ENCODE peak calls at places on chromosomes 5 and 9, in ten cellular contexts. L is GM23338, H is HCT116, W is GM23248, S is IMR-90, D is H9, F is fibroblast of lung, X is astrocyte, B is neuronal stem cell, C is endothelial cell of umbilical vein. O is an unnamed sample.
A peak's percentile ranks its signal among the peaks of the same experiment; 100 is the strongest.

GRCh38 chr5:132227485-132228240 is at the start of gene P4HA2:
- DNase-seq in W (peak; percentile 94), L (peak; percentile 87), D (peak; percentile 85), B (peak; percentile 76), H (peak; percentile 56), C (peak; percentile 71), S (peak; percentile 65), X (peak; percentile 45), F (peak; percentile 62), O (peak; percentile 95)

GRCh38 chr9:108180511-108180910 is 675.3 kb downstream of the ACTL7B start:
- DNase-seq in C (no peak), B (no peak), S (no peak), L (no peak), F (peak; percentile 18), X (no peak), D (no peak), H (no peak), W (no peak), O (no peak)

GRCh38 chr5:134112726-134113571 is 1.5 kb upstream of the TCF7 start:
- DNase-seq in X (no peak), B (no peak), H (no peak), L (peak; percentile 31), F (no peak), S (no peak), D (no peak), W (no peak), C (no peak), O (peak; percentile 75)

GRCh38 chr5:90947667-90948066 is 389.1 kb downstream of the ADGRV1 start:
- DNase-seq in L (no peak), X (no peak), W (no peak), C (no peak), S (peak; percentile 12), B (no peak), H (no peak), F (peak; percentile 39), D (no peak), O (no peak)

GRCh38 chr9:4833781-4834560 is 41.2 kb downstream of the RCL1 start:
- DNase-seq in B (no peak), X (peak; percentile 39), D (no peak), L (no peak), W (peak; percentile 76), C (peak; percentile 82), H (no peak), S (peak; percentile 84), F (peak; percentile 48), O (no peak)

GRCh38 chr5:65774346-65774745 is 52.3 kb downstream of the NLN start:
- DNase-seq in X (peak; percentile 89), C (no peak), F (peak; percentile 66), S (peak; percentile 90), L (no peak), W (peak; percentile 89), D (no peak), H (no peak), B (no peak), O (peak; percentile 48)

GRCh38 chr5:158725223-158725825 is 374.4 kb downstream of the EBF1 start:
- DNase-seq in H (no peak), L (no peak), X (no peak), F (peak; percentile 39), D (no peak), S (no peak), C (no peak), W (peak; percentile 21), B (no peak), O (no peak)

GRCh38 chr9:32264171-32264862 is 120.1 kb upstream of the ACO1 start:
- DNase-seq in W (peak; percentile 12), X (peak; percentile 1), D (peak; percentile 70), H (no peak), L (peak; percentile 75), S (peak; percentile 14), F (peak; percentile 1), B (peak; percentile 15), C (no peak), O (peak; percentile 10)

GRCh38 chr5:93891491-93892480 is 150.4 kb upstream of the POU5F2 start:
- DNase-seq in L (no peak), S (no peak), X (peak; percentile 20), F (no peak), B (peak; percentile 50), H (no peak), D (no peak), C (no peak), W (no peak), O (no peak)

GRCh38 chr5:173963107-173963506 is 25.9 kb upstream of the C5orf47 start:
- DNase-seq in C (no peak), X (peak; percentile 79), S (peak; percentile 75), F (peak; percentile 43), W (peak; percentile 83), L (no peak), B (no peak), H (no peak), D (no peak), O (peak; percentile 96)
- H3K27ac ChIP-seq in C (no peak overlapping the region), X (peak overlapping the region; percentile 85), S (no peak overlapping the region), F (no peak overlapping the region), W (peak overlapping the region; percentile 72), L (peak overlapping the region; percentile 98), B (peak overlapping the region; percentile 50), H (no peak overlapping the region), D (peak overlapping the region; percentile 100), O (peak overlapping the region; percentile 90)

GRCh38 chr9:116569111-116569510 is 118.0 kb upstream of the TRIM32 start:
- DNase-seq in X (no peak), L (no peak), F (peak; percentile 45), D (no peak), H (no peak), C (no peak), B (no peak), W (no peak), S (no peak), O (no peak)
- H2AFZ ChIP-seq in X (no peak overlapping the region), L (no peak overlapping the region), F (no peak overlapping the region), D (no peak overlapping the region), H (no peak overlapping the region), C (no peak overlapping the region), B (no peak overlapping the region), W (no peak overlapping the region), S (no peak overlapping the region), O (no peak overlapping the region)

GRCh38 chr9:130265431-130266235 is at the start of gene HMCN2:
- DNase-seq in W (peak; percentile 30), S (no peak), L (peak; percentile 79), D (peak; percentile 64), H (no peak), X (no peak), B (peak; percentile 37), F (no peak), C (no peak), O (no peak)

GRCh38 chr9:130266236-130267098 is 907 bp downstream of the HMCN2 start:
- DNase-seq in H (no peak), B (no peak), W (no peak), X (no peak), S (no peak), C (no peak), L (peak; percentile 82), D (peak; percentile 71), F (no peak), O (no peak)

GRCh38 chr9:130268521-130269131 is 3.1 kb downstream of the HMCN2 start:
- DNase-seq in F (no peak), D (no peak), L (peak; percentile 76), B (no peak), C (no peak), W (no peak), H (no peak), X (no peak), S (no peak), O (no peak)

GRCh38 chr9:130264414-130265350 is 878 bp upstream of the HMCN2 start:
- DNase-seq in W (no peak), F (no peak), S (no peak), L (no peak), H (no peak), X (no peak), D (no peak), B (no peak), C (no peak), O (no peak)

GRCh38 chr9:130267930-130268329 is 2.4 kb downstream of the HMCN2 start:
- DNase-seq in S (no peak), H (no peak), C (no peak), W (no peak), D (no peak), F (no peak), L (no peak), B (no peak), X (no peak), O (no peak)
- H3K27ac ChIP-seq in S (no peak overlapping the region), H (no peak overlapping the region), C (no peak overlapping the region), W (no peak overlapping the region), D (no peak overlapping the region), F (no peak overlapping the region), L (no peak overlapping the region), B (no peak overlapping the region), X (no peak overlapping the region), O (no peak overlapping the region)

GRCh38 chr9:15390200-15390599 is 32.5 kb upstream of the SNAPC3 start:
- DNase-seq in S (no peak), W (no peak), B (no peak), L (no peak), D (no peak), X (no peak), F (no peak), C (no peak), H (no peak), O (no peak)

GRCh38 chr9:15389173-15389572 is 33.5 kb upstream of the SNAPC3 start:
- DNase-seq in X (no peak), S (peak; percentile 28), W (peak; percentile 19), H (no peak), B (no peak), D (no peak), C (no peak), F (no peak), L (no peak), O (no peak)

GRCh38 chr9:15386465-15386864 is 36.2 kb upstream of the SNAPC3 start:
- DNase-seq in S (no peak), F (no peak), L (no peak), D (no peak), H (no peak), C (no peak), B (no peak), W (no peak), X (no peak), O (no peak)

GRCh38 chr9:15389636-15390035 is 33.0 kb upstream of the SNAPC3 start:
- DNase-seq in X (no peak), S (no peak), C (no peak), B (no peak), H (no peak), L (no peak), W (no peak), F (no peak), D (no peak), O (no peak)
- H2AFZ ChIP-seq in X (no peak overlapping the region), S (no peak overlapping the region), C (no peak overlapping the region), B (no peak overlapping the region), H (no peak overlapping the region), L (no peak overlapping the region), W (no peak overlapping the region), F (no peak overlapping the region), D (no peak overlapping the region), O (no peak overlapping the region)

DNA sequence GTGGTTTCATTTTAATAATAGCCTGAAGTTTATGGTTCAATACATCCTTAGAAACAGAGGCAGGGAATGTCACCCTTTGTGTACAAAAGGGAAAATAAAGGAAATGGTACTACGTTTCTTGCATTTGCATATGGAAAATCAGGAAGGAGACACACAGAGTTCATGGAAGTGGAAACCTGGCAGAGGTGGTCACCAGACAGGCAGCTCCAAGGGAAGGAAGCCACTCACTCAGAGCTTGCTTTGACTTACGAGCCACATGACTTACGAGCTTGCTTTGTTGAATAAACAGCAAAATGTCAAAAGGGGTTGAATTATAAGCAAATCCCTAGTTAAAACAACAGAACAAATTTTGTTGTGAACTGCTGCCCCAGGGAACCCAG is 164.3 kb downstream of the SYK start:
- DNase-seq in C (peak; percentile 20), W (no peak), D (no peak), S (no peak), H (no peak), L (no peak), B (no peak), F (no peak), X (no peak), O (no peak)
- H3K27ac ChIP-seq in C (no peak overlapping the region), W (no peak overlapping the region), D (no peak overlapping the region), S (no peak overlapping the region), H (no peak overlapping the region), L (no peak overlapping the region), B (no peak overlapping the region), F (no peak overlapping the region), X (peak overlapping the region; percentile 66), O (no peak overlapping the region)

GRCh38 chr9:135456436-135457104 is 23.0 kb upstream of the PPP1R26 start:
- DNase-seq in L (no peak), S (no peak), D (no peak), W (no peak), H (no peak), F (no peak), C (no peak), B (no peak), X (no peak), O (peak; percentile 78)
- H2AFZ ChIP-seq in L (peak overlapping the region; percentile 43), S (no peak overlapping the region), D (no peak overlapping the region), W (no peak overlapping the region), H (no peak overlapping the region), F (no peak overlapping the region), C (no peak overlapping the region), B (peak overlapping the region; percentile 65), X (no peak overlapping the region), O (no peak overlapping the region)

O was measured in osteoblast.